ENCODE peak calls at places on chromosomes 16 and 17, in eight cellular contexts. X is AG08396; O is GM12892; E is spleen; Y is activated T-cell treated with anti-CD3 and anti-CD28 coated beads, Interleukin-2, amount 50 U/mL, for 72 hours; J is cerebellar nuclear complex; K is stimulated activated CD4-positive, alpha-beta T cell treated with anti-CD3 and anti-CD28 coated beads, Interleukin-4, amount 100 ng/mL, for 48 hours; V is iris pigment epithelial cell. Z is an unnamed sample.

GRCh38 chr16:3641801-3642396 is 12.6 kb upstream of the DNASE1 start:
- DNase-seq in X (peak; percentile 3), O (no peak), E (peak; percentile 28), Y (no peak), J (no peak), K (no peak), V (no peak), Z (no peak)

GRCh38 chr16:19657831-19658230 is 60.2 kb downstream of the KNOP1 start:
- DNase-seq in X (no peak), O (no peak), E (no peak), Y (no peak), J (no peak), K (no peak), V (no peak), Z (no peak)

GRCh38 chr17:48543854-48544355 is 1.0 kb downstream of the HOXB2 start:
- DNase-seq in X (no peak), O (no peak), E (no peak), Y (peak; percentile 72), J (no peak), K (peak; percentile 47), V (peak; percentile 36), Z (no peak)

GRCh38 chr17:73650147-73650546 is 5.9 kb upstream of the SDK2 start:
- DNase-seq in X (no peak), O (no peak), E (no peak), Y (no peak), J (no peak), K (no peak), V (peak; percentile 16), Z (no peak)

GRCh38 chr17:7394452-7395191 is at the start of gene PLSCR3:
- DNase-seq in X (peak; percentile 96), O (peak; percentile 97), E (peak; percentile 97), Y (peak; percentile 91), J (no peak), K (peak; percentile 80), V (peak; percentile 80), Z (peak; percentile 92)

GRCh38 chr16:75087040-75087979 is 29.3 kb downstream of the LDHD start:
- DNase-seq in X (peak; percentile 72), O (no peak), E (no peak), Y (no peak), J (no peak), K (no peak), V (peak; percentile 80), Z (peak; percentile 51)

GRCh38 chr17:51709867-51710266 is 448.6 kb downstream of the CA10 start:
- DNase-seq in X (no peak), O (no peak), E (no peak), Y (no peak), J (no peak), K (no peak), V (no peak), Z (no peak)

GRCh38 chr17:50952889-50953288 is 86.7 kb upstream of the TOB1 start:
- DNase-seq in X (no peak), O (no peak), E (no peak), Y (no peak), J (no peak), K (no peak), V (no peak), Z (no peak)

GRCh38 chr16:24954137-24954536 is 61.0 kb downstream of the ARHGAP17 start:
- DNase-seq in X (no peak), O (no peak), E (no peak), Y (no peak), J (no peak), K (no peak), V (no peak), Z (no peak)

GRCh38 chr17:62778990-62779681 is 29.0 kb downstream of the MARCHF10 start:
- DNase-seq in X (peak; percentile 74), O (no peak), E (no peak), Y (no peak), J (no peak), K (no peak), V (peak; percentile 97), Z (peak; percentile 30)

GRCh38 chr16:4660454-4661007 is 32.8 kb upstream of the NUDT16L1 start:
- DNase-seq in X (peak; percentile 73), O (peak; percentile 58), E (peak; percentile 87), Y (peak; percentile 80), J (no peak), K (peak; percentile 67), V (peak; percentile 65), Z (peak; percentile 74)

GRCh38 chr16:81940781-81941560 is 70.3 kb downstream of the SDR42E1 start:
- DNase-seq in X (peak; percentile 69), O (no peak), E (no peak), Y (no peak), J (no peak), K (no peak), V (peak; percentile 72), Z (no peak)

GRCh38 chr17:8832711-8833352 is 33.7 kb upstream of the MFSD6L start:
- DNase-seq in X (no peak), O (peak; percentile 45), E (peak; percentile 83), Y (peak; percentile 55), J (no peak), K (peak; percentile 52), V (no peak), Z (no peak)

GRCh38 chr16:24208710-24209109 is 47.4 kb upstream of the CACNG3 start:
- DNase-seq in X (no peak), O (no peak), E (no peak), Y (no peak), J (peak; percentile 19), K (no peak), V (no peak), Z (peak; percentile 19)

GRCh38 chr16:14641877-14642276 is 9.1 kb downstream of the BFAR start:
- DNase-seq in X (no peak), O (no peak), E (no peak), Y (no peak), J (no peak), K (peak; percentile 6), V (no peak), Z (no peak)

GRCh38 chr17:8362651-8363332 is 13.7 kb downstream of the KRABD2 start:
- DNase-seq in X (peak; percentile 36), O (no peak), E (no peak), Y (no peak), J (no peak), K (no peak), V (peak; percentile 49), Z (no peak)

GRCh38 chr17:79562806-79563141 is 48.1 kb downstream of the RBFOX3 start:
- DNase-seq in X (no peak), O (no peak), E (peak; percentile 13), Y (no peak), J (peak; percentile 29), K (no peak), V (no peak), Z (no peak)

GRCh38 chr17:41785876-41786226 is 660 bp downstream of the JUP start:
- DNase-seq in X (no peak), O (no peak), E (peak; percentile 82), Y (no peak), J (no peak), K (no peak), V (no peak), Z (peak; percentile 53)

GRCh38 chr17:80692931-80693467 is 148.4 kb downstream of the RPTOR start:
- DNase-seq in X (no peak), O (no peak), E (no peak), Y (no peak), J (no peak), K (no peak), V (no peak), Z (no peak)

GRCh38 chr17:49375544-49375943 is 13.5 kb upstream of the ZNF652 start:
- DNase-seq in X (no peak), O (no peak), E (no peak), Y (no peak), J (no peak), K (no peak), V (no peak), Z (no peak)

GRCh38 chr16:30434852-30435251 is 5.0 kb upstream of the DCTPP1 start:
- DNase-seq in X (no peak), O (no peak), E (no peak), Y (peak; percentile 84), J (no peak), K (peak; percentile 54), V (no peak), Z (no peak)

GRCh38 chr17:60193482-60193881 is 43.7 kb downstream of the CA4 start:
- DNase-seq in X (no peak), O (no peak), E (no peak), Y (no peak), J (no peak), K (no peak), V (no peak), Z (no peak)

GRCh38 chr16:85720319-85720637 is 30.6 kb downstream of the C16orf74 start:
- DNase-seq in X (no peak), O (no peak), E (no peak), Y (no peak), J (no peak), K (no peak), V (no peak), Z (no peak)

GRCh38 chr17:39069114-39069756 is 82.2 kb downstream of the PLXDC1 start:
- DNase-seq in X (peak; percentile 71), O (peak; percentile 39), E (no peak), Y (no peak), J (no peak), K (no peak), V (peak; percentile 51), Z (no peak)

GRCh38 chr17:50359005-50359699 is 13.2 kb downstream of the XYLT2 start:
- DNase-seq in X (no peak), O (no peak), E (no peak), Y (no peak), J (no peak), K (no peak), V (no peak), Z (no peak)